ENCODE peak calls at places on chromosomes 5 and 9, in five cellular contexts. T is HepG2, O is K562, B is SK-N-SH, S is GM12878. G is an unnamed sample.

GRCh38 chr5:120532835-120533234 is 68.7 kb downstream of the PRR16 start:
- DNase-seq in T (no peak), O (peak; percentile 22), B (peak; percentile 25), S (no peak), G (no peak)

GRCh38 chr9:92561374-92562329 is 25.9 kb upstream of the ECM2 start:
- DNase-seq in T (no peak), O (no peak), B (no peak), S (no peak), G (no peak)

GRCh38 chr5:1042626-1043025 is 34.0 kb downstream of the NKD2 start:
- DNase-seq in T (no peak), O (no peak), B (no peak), S (no peak), G (no peak)

GRCh38 chr9:79224672-79225433 is 346.9 kb upstream of the TLE4 start:
- DNase-seq in T (no peak), O (no peak), B (no peak), S (no peak), G (no peak)

GRCh38 chr5:127227881-127228280 is 62.7 kb upstream of the MEGF10 start:
- DNase-seq in T (no peak), O (no peak), B (no peak), S (no peak), G (no peak)

GRCh38 chr5:142360607-142361120 is 35.8 kb upstream of the SPRY4 start:
- DNase-seq in T (peak; percentile 91), O (peak; percentile 25), B (peak; percentile 52), S (no peak), G (no peak)

GRCh38 chr9:132609184-132609583 is 26.8 kb downstream of the BARHL1 start:
- DNase-seq in T (no peak), O (no peak), B (no peak), S (no peak), G (no peak)

GRCh38 chr9:76322810-76323209 is 71.4 kb downstream of the RFK start:
- DNase-seq in T (no peak), O (no peak), B (no peak), S (no peak), G (no peak)

GRCh38 chr9:128587453-128587852 is 35.1 kb downstream of the SPTAN1 start:
- DNase-seq in T (no peak), O (no peak), B (no peak), S (peak; percentile 8), G (no peak)

GRCh38 chr5:126280343-126280742 is 142.9 kb upstream of the GRAMD2B start:
- DNase-seq in T (no peak), O (no peak), B (no peak), S (no peak), G (no peak)

GRCh38 chr9:27634879-27635278 is 61.6 kb upstream of the C9orf72 start:
- DNase-seq in T (no peak), O (no peak), B (no peak), S (no peak), G (peak; percentile 23)

GRCh38 chr9:20884985-20885593 is 146.4 kb downstream of the HACD4 start:
- DNase-seq in T (peak; percentile 44), O (no peak), B (peak; percentile 17), S (peak; percentile 15), G (no peak)
- TF ChIP-seq REST in T (no peak), O (no peak), B (no peak), S (no peak), G (no peak)

DNA sequence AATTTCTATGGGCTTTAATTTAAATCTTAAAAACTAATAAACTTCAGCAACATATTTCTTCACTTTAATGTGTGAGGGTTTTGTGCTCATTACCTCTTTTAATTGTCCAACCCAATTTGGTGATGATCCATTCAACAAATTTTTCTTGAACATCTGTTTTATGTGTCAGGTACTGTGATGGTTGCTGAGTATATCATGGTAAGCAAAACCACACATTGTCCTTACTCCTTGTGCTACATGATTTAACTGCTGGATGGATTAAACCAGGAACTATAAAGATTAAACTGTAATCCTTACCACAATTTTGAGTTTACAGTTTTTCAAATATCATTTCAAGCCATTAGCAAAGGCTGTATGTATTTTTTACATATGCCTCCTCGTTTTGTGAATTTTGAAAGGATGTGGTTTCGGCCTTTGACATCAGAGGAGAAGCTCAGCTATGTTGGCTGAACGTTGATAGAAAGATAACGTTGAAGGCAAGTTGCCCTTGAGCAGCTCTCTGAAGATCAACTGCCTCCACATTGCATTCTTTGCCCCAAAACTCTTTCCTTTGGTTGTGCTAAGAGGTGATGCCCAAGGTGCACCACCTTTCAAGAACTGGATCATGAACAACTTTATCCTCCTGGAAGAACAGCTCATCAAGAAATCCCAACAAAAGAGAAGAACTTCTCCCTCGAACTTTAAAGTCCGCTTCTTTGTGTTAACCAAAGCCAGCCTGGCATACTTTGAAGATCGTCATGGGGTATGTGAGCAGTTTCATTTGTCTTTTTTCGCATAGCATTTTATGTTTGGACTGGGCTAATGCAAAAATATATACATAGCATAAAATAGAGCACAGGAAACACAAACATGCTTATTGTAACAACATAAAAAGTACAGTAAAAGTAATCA is at the start of gene ITK:
- DNase-seq in T (no peak), O (no peak), B (no peak), S (no peak), G (no peak)
- TF ChIP-seq GABPA in T (no peak), O (no peak), B (no peak), S (no peak), G (no peak)

GRCh38 chr5:129639331-129639730 is 108.6 kb upstream of the MINAR2 start:
- DNase-seq in T (no peak), O (no peak), B (no peak), S (no peak), G (no peak)
- TF ChIP-seq REST in T (no peak), O (no peak), B (no peak), S (no peak), G (no peak)

DNA sequence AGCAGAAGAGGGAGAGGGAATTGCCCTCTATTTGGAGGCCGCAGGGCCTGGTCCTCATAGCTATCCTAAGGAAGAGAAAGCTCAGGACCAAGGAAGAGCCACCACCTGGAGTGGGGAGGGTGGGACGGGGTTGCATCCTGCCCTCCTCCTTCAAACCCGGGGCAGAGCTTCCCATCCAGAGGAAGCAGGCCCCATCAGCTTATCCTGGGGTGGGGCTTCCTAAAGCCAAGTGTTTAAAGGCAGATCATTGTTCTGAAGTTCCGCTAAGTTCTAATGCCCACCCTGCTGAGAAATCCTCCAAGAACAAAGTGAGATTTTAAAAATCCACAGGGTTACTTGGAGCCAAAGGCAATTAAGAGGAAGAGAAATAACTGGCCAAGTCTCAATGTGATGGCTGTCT is 210.3 kb downstream of the C9orf152 start:
- DNase-seq in T (no peak), O (no peak), B (no peak), S (no peak), G (no peak)
- TF ChIP-seq GABPA in T (no peak), O (no peak), B (no peak), S (no peak), G (no peak)

GRCh38 chr5:13814293-13814692 is 130.2 kb downstream of the DNAH5 start:
- DNase-seq in T (no peak), O (no peak), B (no peak), S (no peak), G (no peak)

GRCh38 chr5:13821366-13821765 is 123.1 kb downstream of the DNAH5 start:
- DNase-seq in T (no peak), O (no peak), B (no peak), S (no peak), G (no peak)

GRCh38 chr5:13816126-13816525 is 128.4 kb downstream of the DNAH5 start:
- DNase-seq in T (no peak), O (no peak), B (no peak), S (no peak), G (no peak)
- TF ChIP-seq REST in T (no peak), O (no peak), B (no peak), S (no peak), G (no peak)

DNA sequence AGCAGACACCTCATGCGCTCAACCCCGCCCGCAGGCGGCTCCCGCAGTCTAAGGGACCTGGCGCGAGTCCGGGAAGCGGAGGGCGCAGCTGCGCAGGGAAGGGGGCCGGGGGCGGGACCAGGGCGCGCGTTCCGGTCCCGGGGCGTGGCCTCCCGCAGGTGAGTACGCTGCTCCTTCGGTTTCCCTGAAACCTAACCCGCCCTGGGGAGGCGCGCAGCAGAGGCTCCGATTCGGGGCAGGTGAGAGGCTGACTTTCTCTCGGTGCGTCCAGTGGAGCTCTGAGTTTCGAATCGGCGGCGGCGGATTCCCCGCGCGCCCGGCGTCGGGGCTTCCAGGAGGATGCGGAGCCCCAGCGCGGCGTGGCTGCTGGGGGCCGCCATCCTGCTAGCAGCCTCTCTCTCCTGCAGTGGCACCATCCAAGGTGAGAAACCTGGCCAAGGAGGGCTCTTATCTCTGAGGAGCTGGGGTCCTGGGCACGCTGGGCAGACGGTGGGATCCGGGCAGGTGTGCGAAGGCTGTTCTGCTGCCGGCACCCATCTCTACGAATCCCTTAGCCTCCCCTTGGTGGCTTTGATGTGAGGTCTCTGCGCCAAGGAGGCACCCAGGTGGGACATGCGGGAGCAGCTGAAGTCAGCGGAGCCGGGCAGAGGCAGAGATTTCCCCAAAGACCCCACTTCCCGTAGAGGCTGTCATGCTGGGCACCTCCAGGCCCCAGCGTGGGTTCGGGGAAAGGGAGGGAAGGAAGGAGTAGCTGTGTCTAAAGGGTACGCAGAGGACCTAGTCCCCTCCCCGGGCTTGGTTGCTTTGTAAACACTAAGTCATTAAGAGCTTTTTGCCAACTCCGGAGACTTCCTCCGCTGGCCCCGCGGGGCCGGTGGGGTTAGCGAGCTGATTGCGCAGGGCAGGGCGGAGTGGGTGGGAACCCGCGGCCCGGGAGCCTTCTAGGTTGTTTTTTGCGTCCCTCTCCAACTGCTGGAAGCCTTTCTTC is at the start of gene F2RL1:
- DNase-seq in T (peak; percentile 81), O (peak; percentile 52), B (peak; percentile 83), S (no peak), G (no peak)
- TF ChIP-seq GABPA in T (no peak), O (no peak), B (no peak), S (no peak), G (no peak)

G was measured in HL-60.